ENCODE peak calls at places on chromosomes 12 and 14, in four cellular contexts. Q is GM23338, S is cardiac fibroblast, R is AG04450. C is an unnamed sample.
A peak's percentile ranks its signal among the peaks of the same experiment; 100 is the strongest.

GRCh38 chr12:65955418-65955817 is 131.1 kb downstream of the HMGA2 start:
- DNase-seq in R (no peak), S (no peak), Q (no peak), C (no peak)

GRCh38 chr14:69153848-69154208 is 909 bp upstream of the DCAF5 start:
- DNase-seq in Q (peak; percentile 19), S (peak; percentile 31), R (no peak), C (no peak)

GRCh38 chr14:34723867-34724266 is 9.5 kb upstream of the CFL2 start:
- DNase-seq in S (no peak), Q (no peak), R (no peak), C (no peak)

GRCh38 chr12:120445911-120446909 is at the start of the genes GATC and TRIAP1:
- DNase-seq in R (no peak), S (peak; percentile 71), Q (peak; percentile 91), C (no peak)

GRCh38 chr12:58529114-58529665 is 391.1 kb downstream of the LRIG3 start:
- DNase-seq in R (no peak), S (peak; percentile 48), Q (no peak), C (no peak)

GRCh38 chr14:26392498-26392897 is 205.3 kb downstream of the NOVA1 start:
- DNase-seq in S (no peak), R (no peak), Q (peak; percentile 17), C (no peak)

GRCh38 chr12:46027172-46027571 is 36.8 kb upstream of the SCAF11 start:
- DNase-seq in Q (no peak), S (no peak), R (no peak), C (no peak)

GRCh38 chr14:105843444-105844046 is 317.2 kb downstream of the TMEM121 start:
- DNase-seq in Q (no peak), R (no peak), S (no peak), C (no peak)

GRCh38 chr14:76827696-76828301 is 1.6 kb downstream of the LRRC74A start:
- DNase-seq in S (peak; percentile 51), Q (peak; percentile 18), R (no peak), C (no peak)

GRCh38 chr12:53952871-53953734 is 1.6 kb upstream of the HOXC12 start:
- DNase-seq in Q (peak; percentile 87), S (no peak), R (no peak), C (no peak)

GRCh38 chr14:85241022-85241880 is 288.7 kb upstream of the FLRT2 start:
- DNase-seq in R (no peak), S (no peak), Q (no peak), C (no peak)

GRCh38 chr12:122003646-122004611 is 17.8 kb upstream of the BCL7A start:
- DNase-seq in R (no peak), Q (no peak), S (peak; percentile 29), C (no peak)

GRCh38 chr12:66813137-66813867 is 134.4 kb upstream of the GRIP1 start:
- DNase-seq in R (no peak), S (no peak), Q (no peak), C (no peak)

GRCh38 chr12:113860950-113861349 is 105.2 kb downstream of the RBM19 start:
- DNase-seq in Q (peak; percentile 32), S (peak; percentile 94), R (peak; percentile 86), C (no peak)

GRCh38 chr14:31934767-31935266 is 142.3 kb upstream of the ARHGAP5 start:
- DNase-seq in Q (peak; percentile 85), R (no peak), S (peak; percentile 71), C (peak; percentile 62)

GRCh38 chr14:32202468-32202865 is 602 bp downstream of the RNU6-8 start:
- DNase-seq in R (no peak), S (no peak), Q (peak; percentile 28), C (no peak)

GRCh38 chr14:32397871-32398640 is 69.0 kb downstream of the AKAP6 start:
- DNase-seq in R (no peak), S (peak; percentile 51), Q (no peak), C (no peak)

GRCh38 chr14:55019968-55020554 is 6.8 kb downstream of the WDHD1 start:
- DNase-seq in S (peak; percentile 3), Q (no peak), R (no peak), C (no peak)

GRCh38 chr12:6323340-6323994 is 13.0 kb downstream of the PLEKHG6 start:
- DNase-seq in Q (peak; percentile 92), S (peak; percentile 97), R (peak; percentile 79), C (peak; percentile 85)

GRCh38 chr12:105467710-105468366 is 137.3 kb downstream of the C12orf75 start:
- DNase-seq in Q (no peak), R (no peak), S (no peak), C (no peak)

GRCh38 chr14:30874999-30875787 is 834 bp downstream of the COCH start:
- DNase-seq in R (no peak), Q (peak; percentile 59), S (no peak), C (no peak)

GRCh38 chr12:118548887-118549286 is 172.5 kb downstream of the SUDS3 start:
- DNase-seq in S (no peak), Q (no peak), R (no peak), C (peak; percentile 13)

GRCh38 chr14:30988509-30988908 is 36.9 kb upstream of the AP4S1 start:
- DNase-seq in R (no peak), S (peak; percentile 17), Q (no peak), C (no peak)

GRCh38 chr14:21241218-21241819 is 27.9 kb downstream of the HNRNPC start:
- DNase-seq in Q (peak; percentile 39), R (peak; percentile 11), S (peak; percentile 57), C (no peak)

GRCh38 chr12:127108360-127109215 is 1158.4 kb upstream of the TMEM132C start:
- DNase-seq in R (no peak), Q (peak; percentile 59), S (peak; percentile 45), C (no peak)

GRCh38 chr12:117476341-117476740 is 114.9 kb upstream of the NOS1 start:
- DNase-seq in Q (no peak), S (no peak), R (no peak), C (no peak)

GRCh38 chr12:91040356-91040755 is 17.5 kb downstream of the KERA start:
- DNase-seq in R (no peak), S (peak; percentile 3), Q (no peak), C (no peak)

GRCh38 chr14:75492832-75493579 is 29.3 kb upstream of the BATF start:
- DNase-seq in R (no peak), Q (no peak), S (no peak), C (no peak)

GRCh38 chr12:94689002-94689645 is 38.8 kb upstream of the TMCC3 start:
- DNase-seq in S (peak; percentile 77), Q (no peak), R (no peak), C (no peak)

GRCh38 chr14:91873476-91874265 is 6.3 kb upstream of the TC2N start:
- DNase-seq in Q (no peak), R (no peak), S (peak; percentile 36), C (peak; percentile 76)

GRCh38 chr14:99257673-99258221 is 14.2 kb downstream of the BCL11B start:
- DNase-seq in R (no peak), Q (no peak), S (no peak), C (no peak)

GRCh38 chr14:99258341-99258781 is 13.6 kb downstream of the BCL11B start:
- DNase-seq in R (no peak), S (no peak), Q (peak; percentile 72), C (no peak)

GRCh38 chr14:99260116-99260515 is 11.9 kb downstream of the BCL11B start:
- DNase-seq in S (no peak), Q (no peak), R (no peak), C (no peak)

GRCh38 chr14:99259327-99259726 is 12.7 kb downstream of the BCL11B start:
- DNase-seq in R (no peak), Q (no peak), S (no peak), C (no peak)

DNA sequence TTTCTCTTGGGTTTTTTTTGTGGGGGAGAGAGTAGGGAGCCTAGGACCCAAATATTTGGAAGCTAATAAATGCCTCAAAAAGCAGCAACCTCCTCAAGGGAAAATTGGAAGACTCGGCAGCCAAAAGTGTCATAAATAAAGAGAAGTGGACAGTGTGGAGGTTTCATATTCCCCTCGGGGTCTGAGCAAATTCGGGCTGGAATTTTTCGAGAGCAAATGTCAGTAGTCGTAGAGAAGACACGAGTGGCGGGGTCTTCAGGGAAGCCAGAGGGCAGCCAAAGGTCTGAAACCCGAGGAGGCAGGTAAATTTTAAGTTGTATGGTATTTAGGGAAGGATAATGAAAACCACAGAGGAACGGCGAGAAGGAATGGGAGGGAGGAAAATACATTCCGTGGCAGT is 13.1 kb downstream of the BCL11B start:
- DNase-seq in Q (no peak), R (no peak), S (no peak), C (no peak)
- H3K4me3 ChIP-seq in Q (no peak overlapping the region), R (no peak overlapping the region), S (no peak overlapping the region), C (no peak overlapping the region)

DNA sequence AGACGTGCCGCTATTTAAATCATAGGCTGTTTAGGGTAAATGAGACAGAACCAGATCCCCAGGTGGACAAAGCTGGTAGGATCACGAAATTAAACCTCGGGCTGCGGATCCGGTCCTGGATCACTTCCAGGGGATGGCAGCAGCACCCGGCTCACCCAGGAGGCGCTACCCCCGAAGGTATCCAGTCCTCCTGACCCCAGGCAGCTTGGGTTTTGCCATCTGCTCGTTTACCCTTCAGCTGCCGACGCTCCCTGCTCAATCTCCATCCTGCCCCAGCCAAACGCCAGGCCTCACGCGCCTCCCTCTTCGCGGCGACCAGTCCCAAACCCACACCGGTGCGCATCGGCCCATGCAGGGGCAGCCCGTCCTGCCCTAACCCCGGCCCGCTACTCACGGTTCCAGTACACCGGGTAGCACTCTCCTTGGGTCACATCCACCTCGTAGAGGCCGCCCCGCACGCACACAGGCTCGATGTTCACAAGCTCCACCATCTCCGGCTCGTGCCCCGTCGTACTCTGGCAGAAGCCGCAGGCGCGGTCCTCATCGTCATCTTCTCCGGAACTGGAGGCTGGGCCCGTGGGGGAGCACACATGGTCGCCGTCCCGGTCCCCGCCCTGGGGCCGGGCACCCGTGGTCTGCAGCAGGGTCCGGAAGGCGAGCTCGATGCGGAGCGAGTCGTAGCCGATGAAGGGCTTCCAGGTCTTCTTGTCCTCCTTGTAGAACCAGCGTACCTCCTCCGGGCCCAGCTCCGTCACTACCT is 1.1 kb downstream of the DDHD1 start:
- DNase-seq in Q (peak; percentile 74), R (no peak), S (peak; percentile 45), C (peak; percentile 22)
- TF ChIP-seq CTCF in Q (peak; percentile 28), R (no peak), S (peak; percentile 17), C (no peak)

DNA sequence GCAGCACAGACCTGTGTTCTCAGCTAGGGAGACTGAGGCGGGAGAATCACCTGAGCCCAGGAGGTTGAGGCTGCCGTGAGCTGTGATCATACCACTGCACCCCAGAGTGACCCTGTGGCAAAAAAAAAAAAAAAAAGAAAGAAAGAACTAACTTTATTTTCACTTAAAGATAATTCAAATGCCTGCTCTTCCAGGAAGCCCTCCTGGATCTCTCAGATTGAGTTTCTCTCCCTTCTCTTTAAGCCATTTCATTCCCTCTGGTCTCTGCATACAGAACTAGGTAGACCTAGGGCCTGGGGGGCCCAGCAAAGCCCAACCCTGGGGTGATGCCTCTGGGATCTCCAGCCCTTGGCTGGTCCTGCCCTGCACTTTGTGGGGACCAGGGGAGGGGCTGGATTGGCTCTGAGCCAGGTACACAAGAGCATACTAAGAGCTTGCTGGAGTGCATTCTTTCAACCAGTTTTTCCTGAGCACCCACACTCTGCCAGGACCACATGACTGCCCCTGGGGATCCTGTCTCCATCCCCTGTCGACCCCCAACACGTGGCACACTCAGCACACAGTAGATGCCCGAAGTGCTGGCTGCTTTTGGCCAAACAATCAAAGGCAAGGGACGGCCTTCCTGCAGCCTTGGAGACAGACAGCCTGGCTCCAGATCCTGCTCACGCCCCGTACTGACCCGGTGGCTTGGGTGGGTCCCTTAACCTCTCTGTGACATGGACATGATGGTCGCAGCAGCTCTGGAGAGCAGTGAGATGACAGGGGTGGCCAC is 52.7 kb downstream of the CYP46A1 start:
- DNase-seq in S (no peak), Q (no peak), R (no peak), C (no peak)
- H3K4me3 ChIP-seq in S (no peak overlapping the region), Q (no peak overlapping the region), R (no peak overlapping the region), C (no peak overlapping the region)

DNA sequence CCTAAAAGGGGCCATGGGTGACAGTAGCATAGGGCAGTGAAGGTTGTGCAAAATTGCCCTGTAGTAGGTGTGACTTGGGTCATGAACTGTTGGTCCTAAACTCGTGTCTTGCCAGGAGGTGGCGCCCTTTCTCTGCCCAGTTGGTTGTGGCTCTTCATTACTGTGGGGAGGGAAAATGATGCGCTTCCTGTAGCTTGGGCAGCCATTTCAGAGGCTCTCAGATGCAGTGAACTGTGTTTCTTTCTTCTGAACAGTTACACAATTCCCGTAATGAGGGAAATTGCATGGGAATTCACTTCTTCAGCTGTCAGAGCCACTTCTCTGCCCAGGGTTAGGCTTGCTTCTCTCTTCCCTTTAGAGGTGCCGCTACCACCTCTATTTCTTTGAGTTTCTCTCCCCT is 148.1 kb upstream of the NRXN3 start:
- DNase-seq in S (peak; percentile 36), Q (peak; percentile 90), R (no peak), C (no peak)
- TF ChIP-seq CTCF in S (peak; percentile 51), Q (peak; percentile 81), R (peak; percentile 22), C (peak; percentile 82)